ENCODE peak calls at places on chromosomes 12 and 14, in five cellular contexts. Y is T-cell; C is astrocyte of the hippocampus; A is activated T-helper 1 cell treated with anti-CD3 and anti-CD28 coated beads, Interleukin-12 subunit alpha, Interleukin-12 subunit beta, Interleukin-2, Interleukin-4 antibody, amounts not matched to agents 30 ng/mL and 10 ng/mL and 1 ng/mL, durations not matched to agents 14 hours and 24 hours and 36 hours; J is GM03348. D is an unnamed sample.

GRCh38 chr12:7787574-7788315 is 1.5 kb upstream of the NANOG start:
- DNase-seq in C (no peak), Y (no peak), J (peak), A (no peak), D (no peak)

GRCh38 chr14:24888532-24888931 is 161.4 kb downstream of the STXBP6 start:
- DNase-seq in C (no peak), Y (no peak), A (no peak), J (no peak), D (no peak)

GRCh38 chr14:105064721-105065143 is 498 bp downstream of the GPR132 start:
- DNase-seq in C (peak), A (no peak), Y (no peak), J (no peak), D (peak)

GRCh38 chr12:56299308-56299852 is 750 bp downstream of the CS start:
- DNase-seq in Y (no peak), A (peak), J (peak), C (peak), D (no peak)

GRCh38 chr14:33393155-33393894 is 454.6 kb downstream of the NPAS3 start:
- DNase-seq in C (no peak), Y (no peak), A (no peak), J (no peak), D (peak)

GRCh38 chr12:102917026-102917787 is at the start of gene PAH:
- DNase-seq in C (peak), J (peak), A (no peak), Y (peak), D (no peak)

GRCh38 chr14:91577632-91578233 is 67.6 kb upstream of the PPP4R3A start:
- DNase-seq in A (no peak), C (no peak), J (no peak), Y (no peak), D (no peak)

GRCh38 chr12:55933158-55933798 is 2.3 kb downstream of the DGKA start:
- DNase-seq in C (peak), J (peak), Y (no peak), A (no peak), D (no peak)

GRCh38 chr12:67658486-67658885 is 9.9 kb downstream of the DYRK2 start:
- DNase-seq in Y (no peak), A (no peak), C (no peak), J (no peak), D (no peak)

GRCh38 chr12:42266579-42267230 is 28.7 kb upstream of the YAF2 start:
- DNase-seq in A (no peak), J (no peak), C (no peak), Y (no peak), D (no peak)

GRCh38 chr14:24630087-24630871 is 3.7 kb downstream of the GZMB start:
- DNase-seq in Y (no peak), J (no peak), A (no peak), C (no peak), D (no peak)

GRCh38 chr12:10968765-10969456 is 17.8 kb downstream of the TAS2R50 start:
- DNase-seq in C (peak), J (peak), A (no peak), Y (no peak), D (peak)

GRCh38 chr12:57836442-57837375 is 9.8 kb downstream of the CTDSP2 start:
- DNase-seq in C (peak), A (peak), J (peak), Y (no peak), D (peak)

GRCh38 chr12:45336331-45336730 is 120.4 kb downstream of the ANO6 start:
- DNase-seq in A (no peak), Y (no peak), J (no peak), C (peak), D (peak)

GRCh38 chr12:51403744-51404143 is 12.5 kb upstream of the GALNT6 start:
- DNase-seq in Y (no peak), J (no peak), C (no peak), A (no peak), D (no peak)

GRCh38 chr12:43969882-43970281 is 134.0 kb downstream of the TMEM117 start:
- DNase-seq in J (peak), C (no peak), A (no peak), Y (no peak), D (no peak)

GRCh38 chr12:122137681-122138080 is 36.3 kb downstream of the IL31 start:
- DNase-seq in A (no peak), Y (no peak), J (no peak), C (no peak), D (no peak)

GRCh38 chr14:39322807-39323206 is 89.1 kb downstream of the MIA2 start:
- DNase-seq in Y (no peak), C (peak), A (no peak), J (peak), D (no peak)

D was measured in astrocyte of the spinal cord.